ENCODE peak calls at places on chromosomes 3 and 15, in four cellular contexts. One of them, this sample, is unnamed.

GRCh38 chr3:106119691-106120090 is 250.9 kb upstream of the CBLB start:
- DNase-seq in CD8-positive, alpha-beta T cell: no peak
- DNase-seq in aorta: no peak
- DNase-seq in PC-9: no peak
- DNase-seq in this sample: no peak

GRCh38 chr3:148079370-148079769 is 618.3 kb upstream of the AGTR1 start:
- DNase-seq in CD8-positive, alpha-beta T cell: no peak
- DNase-seq in PC-9: no peak
- DNase-seq in aorta: no peak
- DNase-seq in this sample: peak; percentile 21

GRCh38 chr3:49903451-49904424 is at the start of gene MST1R:
- DNase-seq in PC-9: peak; percentile 90
- DNase-seq in aorta: peak; percentile 90
- DNase-seq in CD8-positive, alpha-beta T cell: peak; percentile 82
- DNase-seq in this sample: peak; percentile 91

GRCh38 chr3:137071104-137071503 is 113.3 kb downstream of the IL20RB start:
- DNase-seq in aorta: no peak
- DNase-seq in PC-9: no peak
- DNase-seq in CD8-positive, alpha-beta T cell: no peak
- DNase-seq in this sample: no peak

GRCh38 chr15:74664028-74664616 is 31.7 kb downstream of the EDC3 start:
- DNase-seq in aorta: no peak
- DNase-seq in CD8-positive, alpha-beta T cell: no peak
- DNase-seq in PC-9: no peak
- DNase-seq in this sample: peak; percentile 60

GRCh38 chr3:73559730-73560129 is 65.0 kb downstream of the PDZRN3 start:
- DNase-seq in PC-9: no peak
- DNase-seq in CD8-positive, alpha-beta T cell: no peak
- DNase-seq in aorta: no peak
- DNase-seq in this sample: no peak

GRCh38 chr15:75203908-75204263 is 2.2 kb downstream of the C15orf39 start:
- DNase-seq in aorta: no peak
- DNase-seq in PC-9: no peak
- DNase-seq in CD8-positive, alpha-beta T cell: no peak
- DNase-seq in this sample: peak; percentile 16

GRCh38 chr3:128923607-128924385 is 44.4 kb downstream of the ACAD9 start:
- DNase-seq in CD8-positive, alpha-beta T cell: no peak
- DNase-seq in PC-9: no peak
- DNase-seq in aorta: no peak
- DNase-seq in this sample: no peak

GRCh38 chr3:30428251-30428650 is 178.2 kb upstream of the TGFBR2 start:
- DNase-seq in PC-9: no peak
- DNase-seq in aorta: no peak
- DNase-seq in CD8-positive, alpha-beta T cell: no peak
- DNase-seq in this sample: no peak

GRCh38 chr3:47865192-47865591 is 62.3 kb downstream of the DHX30 start:
- DNase-seq in aorta: no peak
- DNase-seq in CD8-positive, alpha-beta T cell: no peak
- DNase-seq in PC-9: no peak
- DNase-seq in this sample: no peak

GRCh38 chr3:115697263-115698053 is 74.1 kb downstream of the GAP43 start:
- DNase-seq in aorta: no peak
- DNase-seq in CD8-positive, alpha-beta T cell: no peak
- DNase-seq in PC-9: no peak
- DNase-seq in this sample: no peak

GRCh38 chr3:181326637-181327223 is 337.2 kb upstream of the DNAJC19 start:
- DNase-seq in CD8-positive, alpha-beta T cell: no peak
- DNase-seq in aorta: no peak
- DNase-seq in PC-9: no peak
- DNase-seq in this sample: no peak

GRCh38 chr3:127628788-127629456 is at the start of gene PODXL2:
- DNase-seq in PC-9: no peak
- DNase-seq in aorta: peak; percentile 86
- DNase-seq in CD8-positive, alpha-beta T cell: no peak
- DNase-seq in this sample: peak; percentile 53

GRCh38 chr3:12686096-12686495 is 22.2 kb upstream of the RAF1 start:
- DNase-seq in CD8-positive, alpha-beta T cell: no peak
- DNase-seq in aorta: no peak
- DNase-seq in PC-9: no peak
- DNase-seq in this sample: no peak

GRCh38 chr15:65327651-65328393 is 23.3 kb downstream of the RNU5B-1 start:
- DNase-seq in PC-9: no peak
- DNase-seq in aorta: peak; percentile 59
- DNase-seq in CD8-positive, alpha-beta T cell: no peak
- DNase-seq in this sample: no peak

GRCh38 chr3:122800031-122800430 is 5.2 kb downstream of the SLC49A4 start:
- DNase-seq in CD8-positive, alpha-beta T cell: no peak
- DNase-seq in aorta: no peak
- DNase-seq in PC-9: no peak
- DNase-seq in this sample: no peak

GRCh38 chr3:13189639-13190375 is 116.6 kb upstream of the IQSEC1 start:
- DNase-seq in PC-9: no peak
- DNase-seq in CD8-positive, alpha-beta T cell: peak; percentile 14
- DNase-seq in aorta: peak; percentile 70
- DNase-seq in this sample: no peak

GRCh38 chr3:116950302-116951055 is 240.9 kb downstream of the TUSC7 start:
- DNase-seq in aorta: no peak
- DNase-seq in CD8-positive, alpha-beta T cell: no peak
- DNase-seq in PC-9: no peak
- DNase-seq in this sample: no peak

GRCh38 chr15:48866141-48866563 is 11.8 kb upstream of the EID1 start:
- DNase-seq in PC-9: no peak
- DNase-seq in CD8-positive, alpha-beta T cell: no peak
- DNase-seq in aorta: no peak
- DNase-seq in this sample: no peak

GRCh38 chr3:129428020-129428381 is 435 bp downstream of the EFCAB12 start:
- DNase-seq in aorta: no peak
- DNase-seq in PC-9: no peak
- DNase-seq in CD8-positive, alpha-beta T cell: no peak
- DNase-seq in this sample: no peak

GRCh38 chr15:32993285-32993684 is 201.2 kb downstream of the FMN1 start:
- DNase-seq in CD8-positive, alpha-beta T cell: no peak
- DNase-seq in aorta: no peak
- DNase-seq in PC-9: no peak
- DNase-seq in this sample: no peak

GRCh38 chr15:57510647-57511046 is 81.1 kb upstream of the MYZAP start:
- DNase-seq in PC-9: no peak
- DNase-seq in CD8-positive, alpha-beta T cell: no peak
- DNase-seq in aorta: no peak
- DNase-seq in this sample: peak; percentile 83

GRCh38 chr3:178308696-178309278 is 227.4 kb upstream of the KCNMB2 start:
- DNase-seq in aorta: no peak
- DNase-seq in PC-9: no peak
- DNase-seq in CD8-positive, alpha-beta T cell: no peak
- DNase-seq in this sample: no peak

GRCh38 chr3:64741344-64741743 is 53.5 kb upstream of the ADAMTS9 start:
- DNase-seq in CD8-positive, alpha-beta T cell: no peak
- DNase-seq in PC-9: no peak
- DNase-seq in aorta: no peak
- DNase-seq in this sample: no peak

GRCh38 chr3:37093481-37093880 is 80.9 kb downstream of the LRRFIP2 start:
- DNase-seq in aorta: no peak
- DNase-seq in PC-9: no peak
- DNase-seq in CD8-positive, alpha-beta T cell: no peak
- DNase-seq in this sample: no peak

GRCh38 chr3:12182687-12183441 is 24.2 kb upstream of the TIMP4 start:
- DNase-seq in aorta: no peak
- DNase-seq in PC-9: no peak
- DNase-seq in CD8-positive, alpha-beta T cell: no peak
- DNase-seq in this sample: no peak

GRCh38 chr3:101779808-101780366 is 876 bp downstream of the NXPE3 start:
- DNase-seq in aorta: no peak
- DNase-seq in PC-9: no peak
- DNase-seq in CD8-positive, alpha-beta T cell: no peak
- DNase-seq in this sample: no peak

GRCh38 chr3:101778385-101779046 is 495 bp upstream of the NXPE3 start:
- DNase-seq in PC-9: no peak
- DNase-seq in CD8-positive, alpha-beta T cell: no peak
- DNase-seq in aorta: no peak
- DNase-seq in this sample: no peak

GRCh38 chr3:101781166-101781565 is 2.2 kb downstream of the NXPE3 start:
- DNase-seq in PC-9: no peak
- DNase-seq in aorta: no peak
- DNase-seq in CD8-positive, alpha-beta T cell: no peak
- DNase-seq in this sample: no peak

GRCh38 chr3:101779047-101779807 is at the start of gene NXPE3:
- DNase-seq in PC-9: peak; percentile 74
- DNase-seq in aorta: peak; percentile 98
- DNase-seq in CD8-positive, alpha-beta T cell: peak; percentile 95
- DNase-seq in this sample: peak; percentile 98

GRCh38 chr3:101780661-101781060 is 1.6 kb downstream of the NXPE3 start:
- DNase-seq in PC-9: no peak
- DNase-seq in aorta: no peak
- DNase-seq in CD8-positive, alpha-beta T cell: no peak
- DNase-seq in this sample: no peak
- H3K4me3 ChIP-seq in PC-9: no peak overlapping the region
- H3K4me3 ChIP-seq in aorta: peak overlapping the region; percentile 69
- H3K4me3 ChIP-seq in CD8-positive, alpha-beta T cell: no peak overlapping the region
- H3K4me3 ChIP-seq in this sample: peak overlapping the region; percentile 75

GRCh38 chr3:149381173-149382090 is 4.0 kb upstream of the TM4SF1 start:
- DNase-seq in PC-9: no peak
- DNase-seq in aorta: no peak
- DNase-seq in CD8-positive, alpha-beta T cell: no peak
- DNase-seq in this sample: no peak
- H3K4me1 ChIP-seq in PC-9: peaks cover 57% of the 10 kb centered on the region
- H3K4me1 ChIP-seq in aorta: no peaks in the 10 kb centered on the region
- H3K4me1 ChIP-seq in CD8-positive, alpha-beta T cell: no peaks in the 10 kb centered on the region
- H3K4me1 ChIP-seq in this sample: no peaks in the 10 kb centered on the region

DNA sequence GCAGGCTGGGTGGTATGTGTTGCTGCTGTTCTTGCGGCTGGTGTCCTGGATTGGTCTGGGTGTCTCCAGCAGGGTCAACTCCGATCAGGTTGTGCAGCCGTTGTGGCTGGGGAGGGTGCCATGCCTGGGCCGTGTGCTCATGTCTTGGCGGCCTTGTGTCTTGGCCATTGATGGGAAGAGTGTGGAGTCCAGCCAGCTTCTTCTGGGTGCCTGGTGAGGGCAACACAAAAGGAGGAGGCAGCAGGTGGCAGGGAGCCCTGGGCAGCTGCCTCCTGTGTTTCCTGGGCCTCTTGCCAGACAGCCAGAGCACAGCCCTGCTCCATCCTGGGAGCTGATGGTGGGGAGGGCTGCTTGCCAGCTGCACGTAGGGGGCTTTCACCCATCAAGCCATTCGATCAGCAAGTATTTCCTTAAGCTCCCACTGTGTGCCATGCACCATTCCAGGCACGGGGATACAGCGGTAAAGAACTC is 4.3 kb downstream of the CHAC1 start:
- DNase-seq in PC-9: no peak
- DNase-seq in CD8-positive, alpha-beta T cell: no peak
- DNase-seq in aorta: peak; percentile 88
- DNase-seq in this sample: peak; percentile 69
- H3K27ac ChIP-seq in PC-9: no peak overlapping the region
- H3K27ac ChIP-seq in CD8-positive, alpha-beta T cell: no peak overlapping the region
- H3K27ac ChIP-seq in aorta: peak overlapping the region; percentile 15
- H3K27ac ChIP-seq in this sample: peak overlapping the region; percentile 39

GRCh38 chr3:52298147-52299098 is 10.8 kb downstream of the GLYCTK start:
- DNase-seq in aorta: no peak
- DNase-seq in CD8-positive, alpha-beta T cell: no peak
- DNase-seq in PC-9: no peak
- DNase-seq in this sample: no peak

GRCh38 chr3:52297242-52298146 is 9.9 kb downstream of the GLYCTK start:
- DNase-seq in PC-9: no peak
- DNase-seq in CD8-positive, alpha-beta T cell: no peak
- DNase-seq in aorta: no peak
- DNase-seq in this sample: no peak

GRCh38 chr3:52301042-52301441 is 13.4 kb downstream of the GLYCTK start:
- DNase-seq in CD8-positive, alpha-beta T cell: no peak
- DNase-seq in PC-9: no peak
- DNase-seq in aorta: no peak
- DNase-seq in this sample: no peak

GRCh38 chr3:52299247-52299657 is 11.6 kb downstream of the GLYCTK start:
- DNase-seq in aorta: no peak
- DNase-seq in CD8-positive, alpha-beta T cell: no peak
- DNase-seq in PC-9: no peak
- DNase-seq in this sample: no peak

DNA sequence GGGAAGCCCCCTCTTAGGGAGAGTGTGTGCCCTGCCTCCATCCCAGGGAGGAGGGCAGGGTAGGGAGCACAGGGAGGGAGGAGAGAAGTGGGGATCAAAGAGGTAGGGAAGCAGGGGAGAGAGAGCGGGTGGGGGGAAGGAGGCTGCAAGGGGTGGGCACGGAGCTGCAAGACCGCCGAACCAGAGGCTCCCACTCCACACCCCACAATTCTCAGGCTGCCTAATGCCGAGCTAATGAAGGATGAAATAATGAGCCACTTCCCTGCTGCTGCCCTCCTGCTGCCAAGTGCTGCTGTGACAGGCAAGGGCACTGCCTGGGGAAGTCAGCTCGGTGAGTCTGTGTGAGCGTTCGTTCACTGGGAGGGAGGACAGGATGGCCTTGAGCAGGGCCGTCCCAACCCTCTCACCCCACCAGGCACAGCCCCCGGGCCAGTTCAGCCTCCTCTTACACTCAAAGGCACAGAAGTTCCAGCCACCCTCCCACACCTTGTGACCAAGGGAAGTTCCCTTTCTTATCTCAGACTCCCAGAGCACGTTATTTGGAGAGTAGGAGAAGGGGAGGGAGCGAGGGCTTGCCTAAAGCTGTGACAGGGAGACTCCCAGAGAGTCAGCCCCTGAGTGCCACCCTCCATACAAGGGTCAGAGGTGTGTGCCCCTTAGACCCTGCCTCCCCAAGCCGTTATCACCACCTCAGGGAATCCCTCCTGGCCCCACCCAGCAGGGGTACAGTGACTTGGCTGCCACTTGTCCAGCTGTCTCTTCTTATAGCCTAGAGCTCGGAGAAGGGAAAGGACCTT is 12.4 kb downstream of the GLYCTK start:
- DNase-seq in PC-9: no peak
- DNase-seq in aorta: no peak
- DNase-seq in CD8-positive, alpha-beta T cell: no peak
- DNase-seq in this sample: peak; percentile 58
- H3K4me3 ChIP-seq in PC-9: no peak overlapping the region
- H3K4me3 ChIP-seq in aorta: no peak overlapping the region
- H3K4me3 ChIP-seq in CD8-positive, alpha-beta T cell: no peak overlapping the region
- H3K4me3 ChIP-seq in this sample: no peak overlapping the region

GRCh38 chr15:85009435-85009834 is 27.8 kb downstream of the PDE8A start:
- DNase-seq in PC-9: no peak
- DNase-seq in aorta: no peak
- DNase-seq in CD8-positive, alpha-beta T cell: no peak
- DNase-seq in this sample: no peak

GRCh38 chr15:85008474-85009260 is 27.0 kb downstream of the PDE8A start:
- DNase-seq in aorta: no peak
- DNase-seq in PC-9: no peak
- DNase-seq in CD8-positive, alpha-beta T cell: no peak
- DNase-seq in this sample: no peak

GRCh38 chr15:85010114-85010471 is 28.4 kb downstream of the PDE8A start:
- DNase-seq in aorta: no peak
- DNase-seq in CD8-positive, alpha-beta T cell: no peak
- DNase-seq in PC-9: no peak
- DNase-seq in this sample: no peak

GRCh38 chr15:85010472-85011209 is 29.0 kb downstream of the PDE8A start:
- DNase-seq in CD8-positive, alpha-beta T cell: no peak
- DNase-seq in PC-9: no peak
- DNase-seq in aorta: no peak
- DNase-seq in this sample: no peak

GRCh38 chr15:85011210-85011571 is 29.5 kb downstream of the PDE8A start:
- DNase-seq in PC-9: no peak
- DNase-seq in CD8-positive, alpha-beta T cell: no peak
- DNase-seq in aorta: no peak
- DNase-seq in this sample: no peak
- H3K4me1 ChIP-seq in PC-9: no peaks in the 10 kb centered on the region
- H3K4me1 ChIP-seq in CD8-positive, alpha-beta T cell: peaks cover 3% of the 10 kb centered on the region
- H3K4me1 ChIP-seq in aorta: no peaks in the 10 kb centered on the region
- H3K4me1 ChIP-seq in this sample: peaks cover 16% of the 10 kb centered on the region

GRCh38 chr3:150759319-150759718 is 3.6 kb downstream of the SIAH2 start:
- DNase-seq in PC-9: peak; percentile 37
- DNase-seq in aorta: no peak
- DNase-seq in CD8-positive, alpha-beta T cell: no peak
- DNase-seq in this sample: no peak
- H3K27ac ChIP-seq in PC-9: peak overlapping the region; percentile 6
- H3K27ac ChIP-seq in aorta: no peak overlapping the region
- H3K27ac ChIP-seq in CD8-positive, alpha-beta T cell: no peak overlapping the region
- H3K27ac ChIP-seq in this sample: no peak overlapping the region

This sample was measured in right cardiac atrium.